ENCODE peak calls at places on chromosomes 5 and 9, in eight cellular contexts. N is lower lobe of right lung, D is body of pancreas, K is adrenal gland, Z is heart left ventricle, G is GM23248, J is GM23338, Q is fibroblast of lung. P is an unnamed sample.

GRCh38 chr9:95185931-95186330 is 131.6 kb downstream of the FANCC start:
- DNase-seq in Z (no peak), N (no peak), D (no peak), G (no peak), Q (no peak), K (no peak), J (no peak), P (no peak)

GRCh38 chr5:160852049-160852448 is at the start of gene ATP10B:
- DNase-seq in D (no peak), K (no peak), G (no peak), Q (no peak), Z (no peak), J (no peak), N (no peak), P (no peak)

GRCh38 chr5:102341918-102342317 is 45.8 kb upstream of the SLCO4C1 start:
- DNase-seq in D (no peak), N (no peak), J (no peak), Q (no peak), G (no peak), Z (no peak), K (no peak), P (no peak)

GRCh38 chr5:103862398-103862797 is 299.8 kb upstream of the NUDT12 start:
- DNase-seq in K (no peak), Q (peak; percentile 65), N (no peak), D (no peak), J (no peak), G (no peak), Z (no peak), P (no peak)

GRCh38 chr5:152271420-152271819 is 133.7 kb downstream of the NMUR2 start:
- DNase-seq in Z (peak; percentile 21), G (peak; percentile 4), N (no peak), D (peak; percentile 6), K (peak; percentile 39), J (peak; percentile 73), Q (no peak), P (no peak)

GRCh38 chr5:34674226-34674625 is 18.1 kb downstream of the RAI14 start:
- DNase-seq in Q (peak; percentile 99), J (no peak), D (no peak), N (no peak), K (no peak), Z (no peak), G (peak; percentile 96), P (no peak)

GRCh38 chr9:129726322-129727160 is 26.3 kb downstream of the PTGES start:
- DNase-seq in K (peak; percentile 74), G (peak; percentile 90), Z (peak; percentile 75), Q (peak; percentile 72), N (peak; percentile 63), J (peak; percentile 96), D (peak; percentile 59), P (no peak)

GRCh38 chr9:18405240-18405639 is 68.7 kb upstream of the ADAMTSL1 start:
- DNase-seq in Z (no peak), Q (peak; percentile 35), N (no peak), D (no peak), G (peak; percentile 77), K (no peak), J (no peak), P (no peak)

GRCh38 chr9:15306068-15306756 is 804 bp downstream of the TTC39B start:
- DNase-seq in D (peak; percentile 87), Z (peak; percentile 41), K (peak; percentile 71), G (peak; percentile 78), Q (peak; percentile 53), J (peak; percentile 73), N (peak; percentile 88), P (no peak)

GRCh38 chr9:70399141-70399540 is 15.3 kb downstream of the KLF9 start:
- DNase-seq in J (no peak), D (no peak), K (no peak), Q (no peak), N (no peak), Z (no peak), G (no peak), P (no peak)

GRCh38 chr5:170923910-170924620 is 62.2 kb downstream of the RANBP17 start:
- DNase-seq in N (no peak), D (no peak), G (no peak), K (no peak), Z (no peak), J (no peak), Q (no peak), P (no peak)

GRCh38 chr5:10656176-10656830 is 92.4 kb downstream of the ANKRD33B start:
- DNase-seq in Q (no peak), K (no peak), N (no peak), G (peak; percentile 56), Z (no peak), D (peak; percentile 1), J (no peak), P (no peak)

GRCh38 chr5:167451091-167451490 is 840.4 kb upstream of the WWC1 start:
- DNase-seq in G (peak; percentile 69), Q (no peak), Z (no peak), K (no peak), J (no peak), D (no peak), N (no peak), P (no peak)

GRCh38 chr9:3809724-3810123 is 283.9 kb upstream of the RFX3 start:
- DNase-seq in N (no peak), J (no peak), D (no peak), K (no peak), Z (no peak), G (peak; percentile 66), Q (peak; percentile 25), P (peak; percentile 88)

GRCh38 chr5:79561525-79561893 is 47.6 kb upstream of the HOMER1 start:
- DNase-seq in J (no peak), N (no peak), Q (no peak), G (no peak), D (no peak), Z (no peak), K (no peak), P (no peak)

GRCh38 chr9:38309324-38310195 is 82.9 kb upstream of the ALDH1B1 start:
- DNase-seq in Q (peak; percentile 78), D (no peak), N (no peak), K (no peak), G (peak; percentile 35), Z (no peak), J (peak; percentile 34), P (peak; percentile 21)

GRCh38 chr5:98783051-98783649 is 9.7 kb downstream of the RGMB start:
- DNase-seq in Z (no peak), Q (no peak), D (no peak), J (no peak), G (peak; percentile 11), N (no peak), K (no peak), P (no peak)

GRCh38 chr5:178123987-178124925 is 6.6 kb upstream of the RMND5B start:
- DNase-seq in D (no peak), G (no peak), Z (no peak), K (no peak), N (no peak), J (peak; percentile 46), Q (no peak), P (no peak)

GRCh38 chr5:178123094-178123986 is 7.5 kb upstream of the RMND5B start:
- DNase-seq in J (no peak), N (peak; percentile 25), D (no peak), Z (no peak), G (no peak), K (no peak), Q (no peak), P (no peak)

GRCh38 chr5:178121450-178122276 is 8.3 kb downstream of the N4BP3 start:
- DNase-seq in J (no peak), G (peak; percentile 57), Z (peak; percentile 38), D (peak; percentile 9), Q (no peak), N (peak; percentile 39), K (no peak), P (no peak)

GRCh38 chr5:178120661-178121357 is 7.5 kb downstream of the N4BP3 start:
- DNase-seq in Q (peak; percentile 46), J (peak; percentile 87), N (peak; percentile 85), K (peak; percentile 89), Z (peak; percentile 82), G (peak; percentile 70), D (peak; percentile 96), P (peak; percentile 61)

GRCh38 chr5:178122346-178122745 is 8.5 kb upstream of the RMND5B start:
- DNase-seq in K (no peak), N (no peak), J (no peak), Z (no peak), G (no peak), D (no peak), Q (no peak), P (no peak)
- H3K27me3 ChIP-seq in K (no peaks in the 10 kb centered on the region), N (peaks cover 10% of the 10 kb centered on the region), J (no peaks in the 10 kb centered on the region), Z (no peaks in the 10 kb centered on the region), G (peaks cover 3% of the 10 kb centered on the region), D (no peaks in the 10 kb centered on the region), Q (peaks cover 9% of the 10 kb centered on the region), P (no peaks in the 10 kb centered on the region)

GRCh38 chr5:72557576-72558336 is 50.5 kb upstream of the ZNF366 start:
- DNase-seq in G (no peak), N (no peak), J (no peak), D (no peak), K (peak; percentile 17), Q (no peak), Z (no peak), P (no peak)

GRCh38 chr5:72556351-72557146 is 49.3 kb upstream of the ZNF366 start:
- DNase-seq in K (peak; percentile 60), G (peak; percentile 73), Q (peak; percentile 61), J (peak; percentile 92), N (peak; percentile 77), Z (peak; percentile 50), D (peak; percentile 50), P (no peak)

GRCh38 chr5:72558383-72558782 is 51.2 kb upstream of the ZNF366 start:
- DNase-seq in K (no peak), D (no peak), G (no peak), J (no peak), Q (no peak), N (no peak), Z (no peak), P (no peak)

GRCh38 chr5:72555871-72556270 is 48.7 kb upstream of the ZNF366 start:
- DNase-seq in D (no peak), K (no peak), Z (no peak), G (peak; percentile 30), Q (no peak), J (no peak), N (no peak), P (no peak)

GRCh38 chr5:72557147-72557501 is 49.9 kb upstream of the ZNF366 start:
- DNase-seq in G (no peak), D (no peak), Z (no peak), K (no peak), Q (no peak), J (no peak), N (no peak), P (no peak)
- H3K4me3 ChIP-seq in G (peak overlapping the region; percentile 64), D (no peak overlapping the region), Z (peak overlapping the region; percentile 57), K (no peak overlapping the region), Q (no peak overlapping the region), J (peak overlapping the region; percentile 59), N (peak overlapping the region; percentile 54), P (no peak overlapping the region)

GRCh38 chr5:149177911-149178565 is 36.7 kb downstream of the ABLIM3 start:
- DNase-seq in Z (no peak), K (no peak), Q (peak; percentile 44), N (no peak), J (peak; percentile 47), G (no peak), D (no peak), P (no peak)
- H3K27me3 ChIP-seq in Z (no peaks in the 10 kb centered on the region), K (no peaks in the 10 kb centered on the region), Q (no peaks in the 10 kb centered on the region), N (no peaks in the 10 kb centered on the region), J (no peaks in the 10 kb centered on the region), G (no peaks in the 10 kb centered on the region), D (no peaks in the 10 kb centered on the region), P (no peaks in the 10 kb centered on the region)

DNA sequence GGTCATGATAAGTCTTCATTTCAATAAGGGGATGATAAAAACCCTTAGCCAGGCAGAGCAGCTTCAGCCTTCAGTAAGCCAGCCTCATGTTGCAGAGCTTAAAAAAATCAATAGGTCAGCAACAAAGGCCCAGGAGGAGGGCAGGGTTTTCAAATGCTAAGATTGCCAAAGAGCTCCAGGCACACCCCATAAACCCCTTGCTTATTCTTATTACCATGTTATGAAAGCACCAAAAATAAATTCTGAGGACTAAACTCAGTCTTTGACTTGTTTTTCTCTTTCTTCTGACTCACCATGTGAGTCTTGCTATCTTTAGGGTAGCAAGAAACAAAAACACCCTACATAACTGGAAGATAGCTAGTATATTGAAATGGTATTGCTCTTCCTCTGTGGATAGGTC is 317.1 kb downstream of the KCTD16 start:
- DNase-seq in Q (no peak), K (no peak), N (no peak), D (no peak), Z (no peak), J (peak; percentile 56), G (peak; percentile 3), P (no peak)
- H3K4me3 ChIP-seq in Q (no peak overlapping the region), K (no peak overlapping the region), N (no peak overlapping the region), D (no peak overlapping the region), Z (no peak overlapping the region), J (peak overlapping the region; percentile 9), G (no peak overlapping the region), P (no peak overlapping the region)